ENCODE peak calls at places on chromosomes 7 and 10, in five cellular contexts. K is H7, X is ELR, N is cardiac fibroblast, R is tibial artery. Q is an unnamed sample.

GRCh38 chr10:117865945-117866344 is 180.8 kb downstream of the RAB11FIP2 start:
- DNase-seq in K (no peak), X (no peak), N (no peak), R (no peak), Q (no peak)

GRCh38 chr7:27419581-27420177 is 177.1 kb downstream of the EVX1 start:
- DNase-seq in K (no peak), X (peak), N (no peak), R (no peak), Q (no peak)

GRCh38 chr7:122802211-122802833 is 83.9 kb downstream of the CADPS2 start:
- DNase-seq in K (peak), X (no peak), N (peak), R (no peak), Q (peak)

GRCh38 chr7:141674201-141674671 is 27.7 kb downstream of the DENND11 start:
- DNase-seq in K (peak), X (no peak), N (peak), R (no peak), Q (peak)

GRCh38 chr7:25098096-25099046 is 26.7 kb downstream of the CYCS start:
- DNase-seq in K (peak), X (peak), N (peak), R (no peak), Q (peak)

GRCh38 chr7:81268551-81268950 is 349.7 kb upstream of the SEMA3C start:
- DNase-seq in K (no peak), X (no peak), N (no peak), R (no peak), Q (no peak)

GRCh38 chr7:87413951-87414381 is 61.5 kb downstream of the ABCB4 start:
- DNase-seq in K (no peak), X (peak), N (peak), R (no peak), Q (no peak)

GRCh38 chr7:69534461-69535041 is 63.7 kb upstream of the AUTS2 start:
- DNase-seq in K (peak), X (no peak), N (no peak), R (no peak), Q (peak)